ENCODE peak calls at places on chromosomes 7 and 10, in six cellular contexts. U is GM12892, T is endothelial cell of umbilical vein, A is Peyer's patch, D is IMR-90, Z is body of pancreas. I is an unnamed sample.

GRCh38 chr10:11787846-11788245 is 35.3 kb upstream of the PROSER2 start:
- DNase-seq in T (no peak), Z (no peak), U (no peak), D (no peak), A (no peak), I (no peak)

GRCh38 chr10:133608855-133609254 is 17.7 kb downstream of the FRG2B start:
- DNase-seq in U (no peak), Z (no peak), A (no peak), T (peak), D (no peak), I (peak)

GRCh38 chr10:7117806-7118674 is 292.8 kb downstream of the SFMBT2 start:
- DNase-seq in U (no peak), D (no peak), Z (no peak), T (no peak), A (no peak), I (no peak)

GRCh38 chr10:19929466-19930140 is 113.4 kb downstream of the PLXDC2 start:
- DNase-seq in D (peak), Z (no peak), A (no peak), U (no peak), T (peak), I (no peak)

GRCh38 chr7:139893999-139894398 is 64.9 kb downstream of the TBXAS1 start:
- DNase-seq in D (no peak), A (no peak), U (no peak), Z (no peak), T (no peak), I (no peak)

GRCh38 chr10:91319336-91319735 is 90.8 kb upstream of the HECTD2 start:
- DNase-seq in U (no peak), T (no peak), D (no peak), A (no peak), Z (no peak), I (no peak)

GRCh38 chr10:113007343-113007771 is 57.3 kb downstream of the TCF7L2 start:
- DNase-seq in T (no peak), U (no peak), A (no peak), D (no peak), Z (no peak), I (no peak)

GRCh38 chr7:13948019-13948781 is 41.3 kb downstream of the ETV1 start:
- DNase-seq in A (no peak), Z (no peak), D (no peak), T (no peak), U (no peak), I (no peak)

GRCh38 chr7:111746950-111747349 is 184.7 kb upstream of the IMMP2L start:
- DNase-seq in A (no peak), Z (no peak), U (no peak), T (no peak), D (no peak), I (no peak)

GRCh38 chr7:50352282-50352681 is 47.8 kb downstream of the IKZF1 start:
- DNase-seq in D (no peak), T (no peak), A (no peak), Z (no peak), U (no peak), I (peak)

GRCh38 chr7:135195968-135196629 is 15.2 kb downstream of the WDR91 start:
- DNase-seq in D (no peak), Z (peak), U (no peak), A (no peak), T (no peak), I (no peak)

DNA sequence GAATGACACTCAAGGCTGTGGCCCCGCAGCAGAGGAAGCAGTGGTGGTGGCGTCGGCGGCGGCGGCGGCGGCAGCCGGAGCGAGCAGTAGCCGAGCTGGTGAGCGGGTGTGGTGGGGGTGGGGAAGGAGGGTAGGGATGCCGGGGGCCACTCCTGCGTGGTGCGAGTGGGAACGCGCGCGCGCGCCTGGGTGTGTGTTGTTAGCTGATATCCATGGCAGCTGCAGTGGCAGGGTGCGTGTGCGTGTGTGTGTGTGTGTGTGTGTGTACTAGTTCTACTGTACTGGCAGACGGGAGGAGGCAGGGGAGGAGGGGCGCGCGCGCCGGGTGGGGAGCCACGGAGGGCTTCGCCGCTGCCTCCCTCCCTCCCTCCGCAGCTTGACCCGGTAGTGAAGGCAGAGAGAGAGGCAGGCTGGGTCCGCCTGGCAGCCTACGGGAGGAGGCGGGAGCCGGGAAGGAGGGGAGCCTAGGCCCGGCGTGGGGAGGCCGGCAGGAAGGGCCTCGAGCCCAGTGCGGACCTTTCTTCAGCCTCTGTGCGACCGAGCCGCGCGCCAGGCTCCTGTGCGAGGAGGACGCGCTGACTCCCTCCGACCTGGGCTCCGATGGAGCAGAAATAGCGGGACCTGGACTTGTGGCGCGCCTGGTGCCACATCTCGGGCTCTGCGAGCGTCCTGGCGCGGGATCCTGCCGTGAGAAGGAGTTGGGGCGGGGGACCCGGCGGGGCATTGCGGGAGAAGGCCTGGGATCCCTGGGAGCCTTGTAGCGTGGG is at the start of gene MAGI2:
- DNase-seq in U (no peak), Z (peak), T (peak), D (peak), A (peak), I (peak)
- TF ChIP-seq POLR2A in U (no peak), Z (peak), T (peak), D (peak), A (no peak), I (no peak)

GRCh38 chr10:77840636-77841035 is 85.9 kb downstream of the DLG5 start:
- DNase-seq in A (no peak), T (no peak), Z (no peak), U (no peak), D (no peak), I (no peak)
- TF ChIP-seq POLR2A in A (no peak), T (no peak), Z (no peak), U (no peak), D (no peak), I (no peak)

DNA sequence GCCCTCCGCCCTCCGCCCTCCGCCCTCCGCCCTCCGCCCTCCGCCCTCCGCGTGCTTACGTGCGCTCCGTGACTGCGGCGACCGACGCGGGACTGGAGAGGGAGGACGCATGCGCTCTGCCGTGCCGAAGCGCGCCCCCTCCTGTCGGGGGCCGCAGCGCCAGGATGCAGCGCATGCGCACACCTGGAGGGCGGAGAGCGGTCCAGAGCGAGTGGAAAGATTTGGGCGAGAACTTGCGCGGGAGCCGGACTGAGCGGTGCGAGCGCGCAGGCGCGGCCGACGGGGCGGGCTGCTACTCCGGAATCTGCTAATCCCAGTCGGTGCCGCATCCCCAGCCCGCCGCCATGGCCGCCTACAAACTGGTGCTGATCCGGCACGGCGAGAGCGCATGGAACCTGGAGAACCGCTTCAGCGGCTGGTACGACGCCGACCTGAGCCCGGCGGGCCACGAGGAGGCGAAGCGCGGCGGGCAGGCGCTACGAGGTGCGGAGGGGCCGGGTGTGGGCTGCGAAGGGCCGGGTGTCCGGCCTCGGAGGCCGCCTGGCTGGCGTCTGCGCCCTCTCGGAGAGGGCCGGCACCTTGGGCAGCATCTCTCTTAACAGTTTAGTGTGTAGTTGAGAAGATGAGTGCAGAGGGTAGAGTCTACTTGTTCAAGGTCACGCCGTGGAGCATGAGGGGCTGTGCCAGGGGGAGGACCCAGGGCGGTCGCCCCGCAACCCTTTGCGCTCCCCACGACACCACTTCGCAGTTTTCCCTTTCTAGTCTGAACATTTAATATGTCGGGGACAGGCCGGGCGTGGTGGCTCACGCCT is at the start of gene PGAM1:
- DNase-seq in A (peak), U (peak), D (peak), T (peak), Z (peak), I (peak)
- TF ChIP-seq POLR2A in A (peak), U (peak), D (peak), T (no peak), Z (peak), I (peak)

DNA sequence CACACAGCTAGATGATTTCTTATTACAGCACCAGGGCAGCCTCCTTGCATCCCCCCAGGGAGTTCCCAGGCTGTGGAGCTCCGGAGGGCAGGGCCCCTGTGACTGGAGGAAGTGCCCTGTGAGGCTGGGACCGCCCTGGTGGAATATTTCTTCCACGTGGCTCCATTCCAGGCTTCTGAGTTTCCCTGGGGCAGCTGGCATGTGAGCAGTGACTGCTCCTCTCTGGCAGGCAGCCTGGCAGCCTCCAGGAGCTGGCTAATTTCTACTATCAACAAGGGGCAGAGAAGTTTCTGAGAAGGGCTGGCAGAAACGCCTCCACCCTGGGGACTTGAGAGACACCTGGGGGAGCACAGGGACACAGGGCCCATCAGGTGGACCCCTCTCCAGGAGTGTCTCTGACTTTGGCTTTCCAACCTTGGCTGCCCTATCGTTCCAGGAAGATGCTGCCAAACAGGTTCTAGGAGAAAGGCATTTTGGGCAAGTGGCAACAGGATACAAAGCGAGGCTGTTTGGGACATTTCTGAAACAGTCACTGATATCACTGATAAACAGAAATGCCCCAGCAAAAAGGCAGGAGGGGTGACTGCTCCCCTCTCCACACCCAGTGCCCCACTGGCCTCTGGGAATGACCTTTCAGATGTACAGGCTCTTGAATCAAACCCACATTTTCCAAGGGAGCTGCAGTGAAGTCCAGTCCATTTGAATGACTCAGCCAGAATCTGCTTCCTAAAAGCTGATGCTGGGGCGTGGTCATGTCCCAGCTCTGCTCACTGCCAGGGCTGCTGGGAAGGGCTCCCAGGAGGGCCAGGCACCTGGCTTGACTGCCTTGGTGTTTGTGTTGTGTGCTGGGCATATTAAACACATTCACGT is 16.1 kb downstream of the MYOF start:
- DNase-seq in T (peak), D (peak), Z (peak), A (no peak), U (no peak), I (no peak)
- TF ChIP-seq POLR2A in T (no peak), D (peak), Z (peak), A (no peak), U (no peak), I (no peak)

GRCh38 chr10:101903827-101904520 is 60.4 kb upstream of the KCNIP2 start:
- DNase-seq in D (peak), T (no peak), U (no peak), A (peak), Z (no peak), I (no peak)
- TF ChIP-seq POLR2A in D (no peak), T (no peak), U (peak), A (no peak), Z (no peak), I (no peak)

GRCh38 chr10:14225374-14225773 is 105.3 kb downstream of the FRMD4A start:
- DNase-seq in A (no peak), Z (no peak), D (no peak), U (no peak), T (no peak), I (no peak)
- TF ChIP-seq POLR2A in A (no peak), Z (no peak), D (no peak), U (no peak), T (no peak), I (no peak)

DNA sequence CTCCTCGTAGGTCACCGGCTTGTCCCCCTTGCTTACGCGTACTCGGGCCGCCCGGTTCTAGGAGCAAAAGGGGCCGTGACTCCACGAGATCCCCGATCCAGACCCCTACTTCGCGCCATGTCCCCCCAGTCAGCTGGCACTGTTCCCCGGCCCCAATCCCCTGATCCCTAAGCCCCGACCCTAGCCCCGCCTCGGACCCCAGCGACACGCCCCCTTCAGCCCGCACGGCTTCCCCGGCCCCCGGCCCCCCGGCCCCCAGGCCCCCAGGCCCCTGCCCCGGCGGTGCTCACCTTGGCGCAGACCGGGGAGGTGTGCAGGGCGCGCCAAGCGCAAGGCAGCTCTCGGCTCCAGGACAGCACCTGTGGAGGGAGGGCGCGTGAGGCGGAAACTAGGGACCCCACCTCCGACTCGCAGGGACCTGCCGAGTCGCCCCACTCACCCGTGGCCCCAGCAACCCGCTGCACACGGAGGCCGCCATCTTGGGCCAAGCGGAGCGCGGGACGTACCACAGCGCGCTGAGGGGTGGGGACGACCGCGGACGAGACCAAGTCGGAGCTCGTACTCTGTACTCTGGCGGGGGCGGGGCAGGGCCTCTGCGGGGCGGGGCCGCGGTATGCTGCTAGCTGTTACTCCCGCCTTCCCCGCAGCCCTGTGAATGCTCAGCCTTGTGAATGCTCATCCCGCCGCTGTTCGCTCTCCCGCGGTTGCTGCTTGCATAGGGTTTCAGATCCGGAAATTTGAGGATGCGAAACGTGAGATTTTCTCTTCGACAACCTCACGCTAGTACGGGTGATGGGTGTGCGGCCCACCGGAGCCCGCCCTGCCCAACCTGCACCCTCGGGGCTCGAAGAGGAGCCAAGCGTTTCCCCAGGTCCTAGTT is at the start of gene MRPS24:
- DNase-seq in A (peak), U (peak), D (peak), Z (peak), T (peak), I (peak)
- TF ChIP-seq POLR2A in A (peak), U (peak), D (peak), Z (peak), T (peak), I (peak)

DNA sequence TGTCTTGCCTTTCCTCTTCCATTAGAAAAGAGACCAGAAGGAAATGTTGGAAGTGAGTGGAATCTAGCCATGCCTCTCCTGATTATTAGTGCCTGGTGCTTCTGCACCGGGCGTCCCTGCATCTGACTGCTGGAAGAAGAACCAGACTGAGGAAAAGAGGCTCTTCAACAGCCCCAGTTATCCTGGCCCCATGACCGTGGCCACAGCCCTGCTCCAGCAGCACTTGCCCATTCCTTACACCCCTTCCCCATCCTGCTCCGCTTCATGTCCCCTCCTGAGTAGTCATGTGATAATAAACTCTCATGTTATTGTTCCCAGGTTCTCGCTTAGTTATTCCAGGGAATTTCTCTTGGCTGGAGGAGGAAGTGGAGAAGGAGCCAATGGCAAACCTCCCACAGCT is 4.2 kb downstream of the TMEM176A start:
- DNase-seq in D (no peak), A (no peak), T (no peak), U (no peak), Z (no peak), I (no peak)
- TF ChIP-seq POLR2A in D (no peak), A (no peak), T (no peak), U (no peak), Z (no peak), I (no peak)

GRCh38 chr10:22252286-22252800 is 34.5 kb upstream of the EBLN1 start:
- DNase-seq in U (peak), D (no peak), A (peak), T (peak), Z (peak), I (peak)
- TF ChIP-seq POLR2A in U (peak), D (no peak), A (no peak), T (peak), Z (no peak), I (no peak)

I was measured in erythroblast.